ENCODE peak calls at places on chromosomes 16 and 17, in six cellular contexts. One of them, this sample, is unnamed.

GRCh38 chr17:64457156-64457555 is 8.2 kb downstream of the MILR1 start:
- DNase-seq in dorsolateral prefrontal cortex: no peak
- DNase-seq in lung: no peak
- DNase-seq in AG10803: peak
- DNase-seq in brain microvascular endothelial cell: peak
- DNase-seq in HL-60: no peak
- DNase-seq in this sample: peak

GRCh38 chr17:31680126-31680525 is 178.9 kb downstream of the COPRS start:
- DNase-seq in dorsolateral prefrontal cortex: no peak
- DNase-seq in lung: peak
- DNase-seq in AG10803: no peak
- DNase-seq in HL-60: peak
- DNase-seq in brain microvascular endothelial cell: no peak
- DNase-seq in this sample: no peak

GRCh38 chr16:67481561-67482259 is 753 bp upstream of the ATP6V0D1 start:
- DNase-seq in lung: peak
- DNase-seq in AG10803: no peak
- DNase-seq in HL-60: peak
- DNase-seq in brain microvascular endothelial cell: no peak
- DNase-seq in dorsolateral prefrontal cortex: no peak
- DNase-seq in this sample: no peak

GRCh38 chr17:73757324-73757942 is 113.2 kb upstream of the SDK2 start:
- DNase-seq in lung: no peak
- DNase-seq in HL-60: no peak
- DNase-seq in dorsolateral prefrontal cortex: no peak
- DNase-seq in brain microvascular endothelial cell: no peak
- DNase-seq in AG10803: no peak
- DNase-seq in this sample: no peak

GRCh38 chr16:70735141-70735979 is 49.5 kb upstream of the MTSS2 start:
- DNase-seq in HL-60: no peak
- DNase-seq in AG10803: peak
- DNase-seq in dorsolateral prefrontal cortex: no peak
- DNase-seq in lung: no peak
- DNase-seq in brain microvascular endothelial cell: peak
- DNase-seq in this sample: no peak

GRCh38 chr17:49913226-49914095 is 55.5 kb upstream of the DLX4 start:
- DNase-seq in dorsolateral prefrontal cortex: no peak
- DNase-seq in AG10803: peak
- DNase-seq in lung: no peak
- DNase-seq in brain microvascular endothelial cell: peak
- DNase-seq in HL-60: no peak
- DNase-seq in this sample: peak

GRCh38 chr16:87661561-87661960 is 59.3 kb downstream of the JPH3 start:
- DNase-seq in brain microvascular endothelial cell: peak
- DNase-seq in HL-60: peak
- DNase-seq in lung: no peak
- DNase-seq in dorsolateral prefrontal cortex: no peak
- DNase-seq in AG10803: peak
- DNase-seq in this sample: no peak

GRCh38 chr17:82091264-82092066 is 6.6 kb downstream of the FASN start:
- DNase-seq in lung: no peak
- DNase-seq in brain microvascular endothelial cell: no peak
- DNase-seq in AG10803: no peak
- DNase-seq in dorsolateral prefrontal cortex: no peak
- DNase-seq in HL-60: no peak
- DNase-seq in this sample: no peak

GRCh38 chr16:48128769-48129168 is 27.0 kb downstream of the ABCC12 start:
- DNase-seq in AG10803: no peak
- DNase-seq in brain microvascular endothelial cell: no peak
- DNase-seq in HL-60: no peak
- DNase-seq in dorsolateral prefrontal cortex: no peak
- DNase-seq in lung: no peak
- DNase-seq in this sample: no peak

GRCh38 chr17:63930951-63931575 is 1.1 kb downstream of the CD79B start:
- DNase-seq in dorsolateral prefrontal cortex: no peak
- DNase-seq in lung: peak
- DNase-seq in brain microvascular endothelial cell: no peak
- DNase-seq in HL-60: peak
- DNase-seq in AG10803: no peak
- DNase-seq in this sample: no peak

GRCh38 chr17:61338874-61339478 is 60.7 kb upstream of the TBX2 start:
- DNase-seq in dorsolateral prefrontal cortex: no peak
- DNase-seq in brain microvascular endothelial cell: no peak
- DNase-seq in AG10803: no peak
- DNase-seq in HL-60: no peak
- DNase-seq in lung: no peak
- DNase-seq in this sample: no peak

GRCh38 chr16:89905511-89906140 is 13.0 kb upstream of the MC1R start:
- DNase-seq in AG10803: no peak
- DNase-seq in brain microvascular endothelial cell: no peak
- DNase-seq in HL-60: no peak
- DNase-seq in dorsolateral prefrontal cortex: no peak
- DNase-seq in lung: no peak
- DNase-seq in this sample: no peak

GRCh38 chr16:57938936-57939871 is 31.7 kb downstream of the CNGB1 start:
- DNase-seq in lung: peak
- DNase-seq in brain microvascular endothelial cell: peak
- DNase-seq in dorsolateral prefrontal cortex: peak
- DNase-seq in AG10803: peak
- DNase-seq in HL-60: peak
- DNase-seq in this sample: peak

GRCh38 chr16:29943846-29944669 is 17.8 kb upstream of the TMEM219 start:
- DNase-seq in AG10803: peak
- DNase-seq in lung: peak
- DNase-seq in dorsolateral prefrontal cortex: no peak
- DNase-seq in HL-60: no peak
- DNase-seq in brain microvascular endothelial cell: peak
- DNase-seq in this sample: peak

GRCh38 chr17:61450641-61451537 is 1.3 kb upstream of the TBX4 start:
- DNase-seq in HL-60: no peak
- DNase-seq in brain microvascular endothelial cell: no peak
- DNase-seq in dorsolateral prefrontal cortex: no peak
- DNase-seq in AG10803: no peak
- DNase-seq in lung: no peak
- DNase-seq in this sample: no peak

GRCh38 chr16:56258508-56259424 is 67.5 kb downstream of the GNAO1 start:
- DNase-seq in brain microvascular endothelial cell: no peak
- DNase-seq in AG10803: no peak
- DNase-seq in dorsolateral prefrontal cortex: no peak
- DNase-seq in HL-60: no peak
- DNase-seq in lung: no peak
- DNase-seq in this sample: no peak

GRCh38 chr16:4874686-4875085 is 27.4 kb downstream of the UBN1 start:
- DNase-seq in dorsolateral prefrontal cortex: no peak
- DNase-seq in AG10803: no peak
- DNase-seq in lung: no peak
- DNase-seq in HL-60: no peak
- DNase-seq in brain microvascular endothelial cell: no peak
- DNase-seq in this sample: no peak

GRCh38 chr17:8964801-8965393 is 610 bp downstream of the PIK3R5 start:
- DNase-seq in lung: peak
- DNase-seq in dorsolateral prefrontal cortex: no peak
- DNase-seq in brain microvascular endothelial cell: no peak
- DNase-seq in HL-60: peak
- DNase-seq in AG10803: no peak
- DNase-seq in this sample: no peak

GRCh38 chr16:81831722-81832126 is 52.6 kb downstream of the PLCG2 start:
- DNase-seq in brain microvascular endothelial cell: no peak
- DNase-seq in HL-60: peak
- DNase-seq in dorsolateral prefrontal cortex: peak
- DNase-seq in AG10803: peak
- DNase-seq in lung: peak
- DNase-seq in this sample: no peak

GRCh38 chr16:51409001-51409675 is 258.1 kb upstream of the SALL1 start:
- DNase-seq in lung: no peak
- DNase-seq in AG10803: peak
- DNase-seq in dorsolateral prefrontal cortex: no peak
- DNase-seq in brain microvascular endothelial cell: peak
- DNase-seq in HL-60: no peak
- DNase-seq in this sample: no peak

GRCh38 chr16:35602116-35602515 is 2142.7 kb downstream of the TP53TG3F start:
- DNase-seq in HL-60: no peak
- DNase-seq in AG10803: no peak
- DNase-seq in brain microvascular endothelial cell: no peak
- DNase-seq in lung: no peak
- DNase-seq in dorsolateral prefrontal cortex: no peak
- DNase-seq in this sample: no peak

GRCh38 chr17:55540414-55541091 is 29.3 kb upstream of the SMIM36 start:
- DNase-seq in dorsolateral prefrontal cortex: no peak
- DNase-seq in HL-60: no peak
- DNase-seq in AG10803: peak
- DNase-seq in lung: no peak
- DNase-seq in brain microvascular endothelial cell: peak
- DNase-seq in this sample: no peak

GRCh38 chr16:22614271-22614947 is 103.7 kb downstream of the NPIPB5 start:
- DNase-seq in lung: no peak
- DNase-seq in dorsolateral prefrontal cortex: no peak
- DNase-seq in brain microvascular endothelial cell: peak
- DNase-seq in HL-60: no peak
- DNase-seq in AG10803: peak
- DNase-seq in this sample: no peak

GRCh38 chr16:12508054-12508453 is 295.6 kb downstream of the CPPED1 start:
- DNase-seq in AG10803: no peak
- DNase-seq in HL-60: no peak
- DNase-seq in dorsolateral prefrontal cortex: no peak
- DNase-seq in brain microvascular endothelial cell: no peak
- DNase-seq in lung: no peak
- DNase-seq in this sample: no peak

GRCh38 chr16:54173489-54173888 is 113.1 kb downstream of the IRX3 start:
- DNase-seq in dorsolateral prefrontal cortex: no peak
- DNase-seq in lung: no peak
- DNase-seq in HL-60: no peak
- DNase-seq in AG10803: no peak
- DNase-seq in brain microvascular endothelial cell: no peak
- DNase-seq in this sample: no peak

GRCh38 chr17:30236807-30237206 is 1.3 kb upstream of the SLC6A4 start:
- DNase-seq in brain microvascular endothelial cell: no peak
- DNase-seq in lung: peak
- DNase-seq in dorsolateral prefrontal cortex: peak
- DNase-seq in HL-60: peak
- DNase-seq in AG10803: peak
- DNase-seq in this sample: no peak
- TF ChIP-seq CTCF in brain microvascular endothelial cell: peak
- TF ChIP-seq CTCF in lung: no peak
- TF ChIP-seq CTCF in dorsolateral prefrontal cortex: no peak
- TF ChIP-seq CTCF in HL-60: no peak
- TF ChIP-seq CTCF in AG10803: peak
- TF ChIP-seq CTCF in this sample: peak

GRCh38 chr16:53043986-53044571 is 8.6 kb downstream of the CHD9NB start:
- DNase-seq in brain microvascular endothelial cell: no peak
- DNase-seq in AG10803: no peak
- DNase-seq in dorsolateral prefrontal cortex: no peak
- DNase-seq in lung: no peak
- DNase-seq in HL-60: no peak
- DNase-seq in this sample: no peak

GRCh38 chr16:53042235-53042645 is 10.5 kb downstream of the CHD9NB start:
- DNase-seq in lung: no peak
- DNase-seq in brain microvascular endothelial cell: no peak
- DNase-seq in AG10803: no peak
- DNase-seq in HL-60: no peak
- DNase-seq in dorsolateral prefrontal cortex: no peak
- DNase-seq in this sample: no peak

GRCh38 chr16:53045554-53046250 is 7.0 kb downstream of the CHD9NB start:
- DNase-seq in brain microvascular endothelial cell: no peak
- DNase-seq in HL-60: no peak
- DNase-seq in dorsolateral prefrontal cortex: no peak
- DNase-seq in AG10803: no peak
- DNase-seq in lung: no peak
- DNase-seq in this sample: no peak

GRCh38 chr16:53041196-53041977 is 11.3 kb downstream of the CHD9NB start:
- DNase-seq in brain microvascular endothelial cell: no peak
- DNase-seq in HL-60: peak
- DNase-seq in AG10803: peak
- DNase-seq in dorsolateral prefrontal cortex: no peak
- DNase-seq in lung: no peak
- DNase-seq in this sample: no peak

DNA sequence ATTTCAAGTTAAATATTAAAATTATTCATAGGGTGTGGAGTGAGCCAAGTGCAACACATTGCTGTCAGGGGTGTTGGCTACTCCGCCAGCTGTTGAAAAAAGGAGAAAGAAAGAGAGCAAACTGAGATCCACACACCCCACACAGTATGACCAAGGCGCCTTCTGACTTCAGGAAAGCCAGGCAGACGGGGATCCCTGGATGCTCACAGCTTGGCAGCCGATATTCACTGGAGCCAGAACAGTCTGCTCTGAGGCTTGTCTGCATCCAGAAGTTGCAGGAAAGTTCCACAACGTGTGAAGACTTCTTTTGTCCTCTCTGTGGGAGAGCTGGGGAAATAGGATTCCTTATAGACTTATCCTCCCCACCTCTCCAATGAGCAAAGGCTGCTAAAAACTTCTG is 9.2 kb downstream of the CHD9NB start:
- DNase-seq in dorsolateral prefrontal cortex: no peak
- DNase-seq in brain microvascular endothelial cell: no peak
- DNase-seq in AG10803: no peak
- DNase-seq in lung: no peak
- DNase-seq in HL-60: no peak
- DNase-seq in this sample: no peak
- H3K4me3 ChIP-seq in dorsolateral prefrontal cortex: no peak
- H3K4me3 ChIP-seq in brain microvascular endothelial cell: no peak
- H3K4me3 ChIP-seq in AG10803: no peak
- H3K4me3 ChIP-seq in lung: no peak
- H3K4me3 ChIP-seq in HL-60: no peak
- H3K4me3 ChIP-seq in this sample: no peak

GRCh38 chr17:11296994-11297393 is 56.0 kb downstream of the SHISA6 start:
- DNase-seq in HL-60: no peak
- DNase-seq in lung: no peak
- DNase-seq in dorsolateral prefrontal cortex: no peak
- DNase-seq in brain microvascular endothelial cell: no peak
- DNase-seq in AG10803: no peak
- DNase-seq in this sample: no peak
- TF ChIP-seq CTCF in HL-60: no peak
- TF ChIP-seq CTCF in lung: no peak
- TF ChIP-seq CTCF in dorsolateral prefrontal cortex: no peak
- TF ChIP-seq CTCF in brain microvascular endothelial cell: no peak
- TF ChIP-seq CTCF in AG10803: no peak
- TF ChIP-seq CTCF in this sample: no peak

GRCh38 chr16:10535461-10535860 is 44.9 kb downstream of the EMP2 start:
- DNase-seq in lung: no peak
- DNase-seq in dorsolateral prefrontal cortex: no peak
- DNase-seq in AG10803: no peak
- DNase-seq in brain microvascular endothelial cell: no peak
- DNase-seq in HL-60: no peak
- DNase-seq in this sample: no peak

GRCh38 chr16:10529895-10530669 is 50.3 kb downstream of the EMP2 start:
- DNase-seq in brain microvascular endothelial cell: no peak
- DNase-seq in AG10803: no peak
- DNase-seq in lung: no peak
- DNase-seq in dorsolateral prefrontal cortex: no peak
- DNase-seq in HL-60: no peak
- DNase-seq in this sample: no peak

GRCh38 chr16:10528635-10529034 is 51.8 kb downstream of the EMP2 start:
- DNase-seq in AG10803: no peak
- DNase-seq in dorsolateral prefrontal cortex: no peak
- DNase-seq in lung: no peak
- DNase-seq in brain microvascular endothelial cell: no peak
- DNase-seq in HL-60: no peak
- DNase-seq in this sample: no peak

GRCh38 chr16:10530685-10531084 is 49.7 kb downstream of the EMP2 start:
- DNase-seq in lung: no peak
- DNase-seq in HL-60: no peak
- DNase-seq in AG10803: no peak
- DNase-seq in brain microvascular endothelial cell: no peak
- DNase-seq in dorsolateral prefrontal cortex: no peak
- DNase-seq in this sample: no peak

GRCh38 chr16:10531582-10531981 is 48.8 kb downstream of the EMP2 start:
- DNase-seq in brain microvascular endothelial cell: no peak
- DNase-seq in AG10803: no peak
- DNase-seq in HL-60: no peak
- DNase-seq in lung: no peak
- DNase-seq in dorsolateral prefrontal cortex: no peak
- DNase-seq in this sample: no peak
- H3K4me3 ChIP-seq in brain microvascular endothelial cell: no peak
- H3K4me3 ChIP-seq in AG10803: no peak
- H3K4me3 ChIP-seq in HL-60: no peak
- H3K4me3 ChIP-seq in lung: no peak
- H3K4me3 ChIP-seq in dorsolateral prefrontal cortex: no peak
- H3K4me3 ChIP-seq in this sample: no peak